ENCODE peak calls at places on chromosome 9, in ten cellular contexts. I is T-helper 2 cell; F is A172; H is activated CD4-positive, alpha-beta T cell treated with anti-CD3 and anti-CD28 coated beads for 24 hours; L is HS-5; B is fibroblast of the conjunctiva; S is SJSA1; X is AG09309; E is AG10803; W is T47D. O is an unnamed sample.

GRCh38 chr9:89605181-89606048 is 603 bp downstream of the GADD45G start:
- DNase-seq in I (peak; percentile 41), F (peak; percentile 55), H (peak; percentile 41), L (no peak), B (no peak), S (no peak), X (no peak), E (no peak), W (peak; percentile 47), O (peak; percentile 73)

GRCh38 chr9:38068616-38068865 is 486 bp downstream of the SHB start:
- DNase-seq in I (peak; percentile 3), F (peak; percentile 19), H (peak; percentile 19), L (no peak), B (no peak), S (no peak), X (no peak), E (peak; percentile 60), W (no peak), O (peak; percentile 57)

GRCh38 chr9:84996049-84996448 is 326.5 kb downstream of the NTRK2 start:
- DNase-seq in I (no peak), F (no peak), H (no peak), L (no peak), B (no peak), S (no peak), X (peak; percentile 33), E (peak; percentile 1), W (no peak), O (no peak)

GRCh38 chr9:70011366-70011765 is 32.3 kb upstream of the MAMDC2 start:
- DNase-seq in I (no peak), F (peak; percentile 23), H (no peak), L (no peak), B (no peak), S (no peak), X (no peak), E (no peak), W (no peak), O (peak; percentile 30)

GRCh38 chr9:94153905-94154304 is 69.6 kb downstream of the PTPDC1 start:
- DNase-seq in I (no peak), F (no peak), H (no peak), L (no peak), B (no peak), S (no peak), X (no peak), E (no peak), W (no peak), O (no peak)

GRCh38 chr9:76562511-76562911 is 103.5 kb downstream of the GCNT1 start:
- DNase-seq in I (no peak), F (peak; percentile 41), H (no peak), L (peak; percentile 73), B (no peak), S (no peak), X (peak; percentile 82), E (peak; percentile 80), W (no peak), O (peak; percentile 6)

GRCh38 chr9:27117489-27118135 is 8.6 kb downstream of the TEK start:
- DNase-seq in I (no peak), F (peak; percentile 86), H (no peak), L (peak; percentile 50), B (peak; percentile 9), S (peak; percentile 29), X (no peak), E (peak; percentile 77), W (no peak), O (no peak)

GRCh38 chr9:124346347-124347163 is 68.7 kb downstream of the PSMB7 start:
- DNase-seq in I (no peak), F (no peak), H (no peak), L (no peak), B (no peak), S (no peak), X (no peak), E (no peak), W (no peak), O (no peak)

GRCh38 chr9:72030762-72031161 is 29.7 kb downstream of the C9orf57 start:
- DNase-seq in I (no peak), F (no peak), H (no peak), L (no peak), B (no peak), S (no peak), X (no peak), E (no peak), W (no peak), O (no peak)

GRCh38 chr9:14030350-14030823 is 283.6 kb downstream of the NFIB start:
- DNase-seq in I (no peak), F (peak; percentile 16), H (no peak), L (no peak), B (peak; percentile 93), S (no peak), X (no peak), E (peak; percentile 22), W (no peak), O (no peak)

GRCh38 chr9:119451426-119451825 is 82.2 kb upstream of the BRINP1 start:
- DNase-seq in I (no peak), F (no peak), H (no peak), L (no peak), B (no peak), S (no peak), X (no peak), E (no peak), W (no peak), O (no peak)

O was measured in RKO.